ENCODE peak calls at places on chromosome 4, in four cellular contexts. One of them, this sample, is unnamed.

GRCh38 chr4:24664956-24665355 is 80.6 kb upstream of the DHX15 start:
- DNase-seq in Peyer's patch: no peak
- DNase-seq in K562: no peak
- DNase-seq in body of pancreas: no peak
- DNase-seq in this sample: no peak

GRCh38 chr4:56434599-56435000 is 815 bp downstream of the PPAT start:
- DNase-seq in Peyer's patch: no peak
- DNase-seq in K562: no peak
- DNase-seq in body of pancreas: no peak
- DNase-seq in this sample: no peak

GRCh38 chr4:15366660-15367059 is 61.2 kb upstream of the C1QTNF7 start:
- DNase-seq in Peyer's patch: no peak
- DNase-seq in K562: no peak
- DNase-seq in body of pancreas: no peak
- DNase-seq in this sample: no peak

GRCh38 chr4:54063737-54064316 is 578 bp downstream of the CHIC2 start:
- DNase-seq in Peyer's patch: peak; percentile 66
- DNase-seq in K562: peak; percentile 17
- DNase-seq in body of pancreas: peak; percentile 40
- DNase-seq in this sample: peak; percentile 52

GRCh38 chr4:121041307-121042090 is 30.8 kb downstream of the NDNF start:
- DNase-seq in Peyer's patch: no peak
- DNase-seq in K562: no peak
- DNase-seq in body of pancreas: no peak
- DNase-seq in this sample: no peak

GRCh38 chr4:70613182-70613892 is 15.2 kb upstream of the ENAM start:
- DNase-seq in Peyer's patch: no peak
- DNase-seq in K562: no peak
- DNase-seq in body of pancreas: no peak
- DNase-seq in this sample: no peak

GRCh38 chr4:159227378-159227777 is 124.5 kb downstream of the RAPGEF2 start:
- DNase-seq in Peyer's patch: no peak
- DNase-seq in K562: no peak
- DNase-seq in body of pancreas: no peak
- DNase-seq in this sample: no peak

GRCh38 chr4:89312066-89312465 is 4.5 kb upstream of the GPRIN3 start:
- DNase-seq in Peyer's patch: no peak
- DNase-seq in K562: no peak
- DNase-seq in body of pancreas: no peak
- DNase-seq in this sample: no peak

GRCh38 chr4:41207330-41207831 is 7.0 kb downstream of the APBB2 start:
- DNase-seq in Peyer's patch: no peak
- DNase-seq in K562: no peak
- DNase-seq in body of pancreas: no peak
- DNase-seq in this sample: peak; percentile 50

GRCh38 chr4:52037730-52038108 is 380 bp downstream of the SGCB start:
- DNase-seq in Peyer's patch: peak; percentile 60
- DNase-seq in K562: no peak
- DNase-seq in body of pancreas: peak; percentile 21
- DNase-seq in this sample: peak; percentile 34

GRCh38 chr4:104128031-104128849 is 366.5 kb downstream of the CXXC4 start:
- DNase-seq in Peyer's patch: no peak
- DNase-seq in K562: no peak
- DNase-seq in body of pancreas: no peak
- DNase-seq in this sample: no peak

GRCh38 chr4:168585168-168586091 is 88.6 kb downstream of the PALLD start:
- DNase-seq in Peyer's patch: peak; percentile 73
- DNase-seq in K562: peak; percentile 38
- DNase-seq in body of pancreas: peak; percentile 56
- DNase-seq in this sample: peak; percentile 72

DNA sequence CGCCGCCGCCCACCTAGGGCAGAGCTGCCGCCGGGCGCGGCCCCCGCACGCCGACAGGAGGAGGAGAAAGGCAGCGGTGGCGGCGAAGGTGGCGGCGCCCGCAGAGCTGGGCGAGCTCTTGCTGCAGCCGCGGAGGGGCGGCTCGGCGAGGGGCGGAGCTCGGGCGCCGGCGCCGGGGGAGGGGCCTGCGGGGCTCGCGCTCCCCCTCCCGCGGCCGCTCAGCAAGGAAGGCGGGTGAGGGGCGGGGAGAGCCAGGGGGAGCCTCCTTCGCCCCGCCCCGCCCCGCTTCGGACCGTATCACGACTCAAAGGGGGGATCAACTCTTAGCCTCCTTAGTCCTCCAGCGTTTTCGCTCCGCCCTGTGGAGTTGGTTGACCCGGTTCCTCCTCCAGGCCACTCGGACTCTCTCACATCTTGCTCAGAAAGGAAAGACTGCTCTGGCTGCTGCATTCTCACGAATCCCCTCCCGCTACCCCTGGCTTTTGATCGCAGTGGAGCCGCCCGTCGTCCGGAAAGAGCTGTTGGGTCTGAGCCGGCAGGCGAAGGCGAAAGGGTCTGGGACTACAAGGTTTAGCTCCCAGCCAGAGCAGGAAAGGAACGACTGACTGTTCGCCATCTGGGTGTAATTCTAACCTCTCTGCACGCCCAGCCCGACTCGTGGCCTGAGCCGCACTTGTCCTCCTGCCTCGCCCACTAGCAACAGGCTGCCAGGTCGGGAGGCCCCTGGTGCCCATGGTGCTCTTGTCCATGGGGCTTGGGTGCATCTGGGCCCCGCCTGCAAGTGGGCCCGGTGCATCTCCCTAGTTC is at the start of gene ATP8A1:
- DNase-seq in Peyer's patch: peak; percentile 96
- DNase-seq in K562: peak; percentile 97
- DNase-seq in body of pancreas: peak; percentile 94
- DNase-seq in this sample: peak; percentile 93
- TF ChIP-seq POLR2A in Peyer's patch: peak; percentile 82
- TF ChIP-seq POLR2A in K562: peak; percentile 78
- TF ChIP-seq POLR2A in body of pancreas: peak; percentile 66
- TF ChIP-seq POLR2A in this sample: peak; percentile 88

GRCh38 chr4:137819964-137820383 is 287.7 kb upstream of the PCDH18 start:
- DNase-seq in Peyer's patch: no peak
- DNase-seq in K562: peak; percentile 6
- DNase-seq in body of pancreas: no peak
- DNase-seq in this sample: no peak
- H3K27ac ChIP-seq in Peyer's patch: no peak overlapping the region
- H3K27ac ChIP-seq in K562: no peak overlapping the region
- H3K27ac ChIP-seq in body of pancreas: no peak overlapping the region
- H3K27ac ChIP-seq in this sample: no peak overlapping the region

GRCh38 chr4:145179201-145179860 is 1.1 kb downstream of the OTUD4 start:
- DNase-seq in Peyer's patch: peak; percentile 85
- DNase-seq in K562: peak; percentile 77
- DNase-seq in body of pancreas: peak; percentile 68
- DNase-seq in this sample: peak; percentile 79
- TF ChIP-seq POLR2A in Peyer's patch: peak; percentile 56
- TF ChIP-seq POLR2A in K562: peak; percentile 59
- TF ChIP-seq POLR2A in body of pancreas: peak; percentile 21
- TF ChIP-seq POLR2A in this sample: peak; percentile 64

DNA sequence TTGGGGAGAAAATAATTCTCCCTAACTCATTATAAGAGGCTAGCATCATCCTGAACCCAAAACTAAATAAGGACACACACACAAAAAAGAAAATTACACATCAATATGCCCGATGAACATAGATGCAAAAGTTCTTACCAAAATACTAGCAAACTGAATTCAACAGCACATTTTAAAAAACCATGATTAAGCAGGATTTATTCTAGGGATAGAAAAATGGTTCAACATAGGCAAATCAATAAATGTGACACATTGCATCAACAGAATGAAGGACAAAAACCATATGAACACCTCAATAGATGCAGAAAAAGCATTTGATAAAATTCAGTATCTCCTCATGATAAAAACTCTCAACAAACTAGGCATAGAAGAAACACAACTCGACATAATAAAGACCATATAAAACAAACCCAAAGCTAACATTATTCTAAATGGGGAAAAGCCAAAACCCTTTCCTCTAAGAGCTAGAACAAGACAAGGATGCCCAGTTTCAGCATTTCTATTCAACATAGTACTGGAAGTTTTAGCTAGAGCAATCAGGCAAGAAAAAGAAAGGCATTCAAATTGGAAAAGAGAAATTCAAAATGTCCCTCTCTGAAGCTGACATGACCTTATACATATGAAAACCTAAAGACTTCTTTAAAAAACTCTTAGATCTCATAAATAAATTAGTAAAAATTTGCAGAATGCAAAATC is 200.9 kb downstream of the NKX6-1 start:
- DNase-seq in Peyer's patch: no peak
- DNase-seq in K562: no peak
- DNase-seq in body of pancreas: no peak
- DNase-seq in this sample: no peak
- H3K27ac ChIP-seq in Peyer's patch: no peak overlapping the region
- H3K27ac ChIP-seq in K562: peak overlapping the region; percentile 83
- H3K27ac ChIP-seq in body of pancreas: no peak overlapping the region
- H3K27ac ChIP-seq in this sample: no peak overlapping the region

GRCh38 chr4:185535818-185536729 is 767 bp upstream of the PDLIM3 start:
- DNase-seq in Peyer's patch: no peak
- DNase-seq in K562: no peak
- DNase-seq in body of pancreas: no peak
- DNase-seq in this sample: no peak
- TF ChIP-seq POLR2A in Peyer's patch: no peak
- TF ChIP-seq POLR2A in K562: no peak
- TF ChIP-seq POLR2A in body of pancreas: no peak
- TF ChIP-seq POLR2A in this sample: no peak

This sample was measured in adrenal gland.